ENCODE peak calls at places on chromosomes 7 and 10, in four cellular contexts. One of them, this sample, is unnamed.

GRCh38 chr7:3461923-3462322 is 160.9 kb downstream of the SDK1 start:
- DNase-seq in NCI-H1092: no peak
- DNase-seq in ACHN: no peak
- DNase-seq in right atrium auricular region: no peak
- DNase-seq in this sample: no peak

GRCh38 chr10:122689146-122689807 is 10.4 kb downstream of the C10orf120 start:
- DNase-seq in ACHN: no peak
- DNase-seq in right atrium auricular region: no peak
- DNase-seq in NCI-H1092: no peak
- DNase-seq in this sample: no peak

GRCh38 chr10:6035101-6035834 is 26.9 kb downstream of the IL2RA start:
- DNase-seq in NCI-H1092: no peak
- DNase-seq in ACHN: no peak
- DNase-seq in right atrium auricular region: no peak
- DNase-seq in this sample: no peak

GRCh38 chr10:125083576-125083920 is 76.8 kb downstream of the CTBP2 start:
- DNase-seq in ACHN: peak
- DNase-seq in NCI-H1092: no peak
- DNase-seq in right atrium auricular region: no peak
- DNase-seq in this sample: no peak

GRCh38 chr7:80902716-80903308 is 16.0 kb downstream of the SEMA3C start:
- DNase-seq in right atrium auricular region: no peak
- DNase-seq in ACHN: no peak
- DNase-seq in NCI-H1092: no peak
- DNase-seq in this sample: no peak

GRCh38 chr7:127332884-127333283 is 59.6 kb downstream of the ZNF800 start:
- DNase-seq in NCI-H1092: no peak
- DNase-seq in right atrium auricular region: no peak
- DNase-seq in ACHN: no peak
- DNase-seq in this sample: no peak

GRCh38 chr7:149621776-149622175 is 124.2 kb upstream of the ZNF746 start:
- DNase-seq in NCI-H1092: no peak
- DNase-seq in right atrium auricular region: no peak
- DNase-seq in ACHN: no peak
- DNase-seq in this sample: no peak

GRCh38 chr7:18844735-18845134 is 272.7 kb downstream of the TWIST1 start:
- DNase-seq in right atrium auricular region: no peak
- DNase-seq in ACHN: no peak
- DNase-seq in NCI-H1092: no peak
- DNase-seq in this sample: no peak

GRCh38 chr10:21732067-21732772 is 198.2 kb downstream of the MLLT10 start:
- DNase-seq in ACHN: peak
- DNase-seq in right atrium auricular region: no peak
- DNase-seq in NCI-H1092: peak
- DNase-seq in this sample: no peak

GRCh38 chr10:132971448-132972148 is 29.2 kb upstream of the CFAP46 start:
- DNase-seq in NCI-H1092: no peak
- DNase-seq in right atrium auricular region: no peak
- DNase-seq in ACHN: no peak
- DNase-seq in this sample: no peak

GRCh38 chr10:69345402-69345801 is 67.1 kb downstream of the HK1 start:
- DNase-seq in right atrium auricular region: no peak
- DNase-seq in NCI-H1092: peak
- DNase-seq in ACHN: no peak
- DNase-seq in this sample: peak

GRCh38 chr7:12436896-12437535 is 33.4 kb upstream of the VWDE start:
- DNase-seq in ACHN: peak
- DNase-seq in right atrium auricular region: no peak
- DNase-seq in NCI-H1092: peak
- DNase-seq in this sample: no peak

GRCh38 chr10:122213766-122214165 is 57.3 kb upstream of the BTBD16 start:
- DNase-seq in ACHN: no peak
- DNase-seq in NCI-H1092: no peak
- DNase-seq in right atrium auricular region: no peak
- DNase-seq in this sample: no peak

GRCh38 chr10:125066704-125067447 is 93.5 kb downstream of the CTBP2 start:
- DNase-seq in right atrium auricular region: no peak
- DNase-seq in ACHN: no peak
- DNase-seq in NCI-H1092: no peak
- DNase-seq in this sample: no peak

GRCh38 chr7:131501422-131501821 is 55.0 kb downstream of the PODXL start:
- DNase-seq in NCI-H1092: no peak
- DNase-seq in right atrium auricular region: no peak
- DNase-seq in ACHN: peak
- DNase-seq in this sample: no peak

GRCh38 chr7:128879461-128879938 is 16.8 kb downstream of the ATP6V1F start:
- DNase-seq in right atrium auricular region: no peak
- DNase-seq in ACHN: no peak
- DNase-seq in NCI-H1092: no peak
- DNase-seq in this sample: no peak

GRCh38 chr7:106770191-106770590 is 94.9 kb upstream of the PIK3CG start:
- DNase-seq in ACHN: peak
- DNase-seq in right atrium auricular region: no peak
- DNase-seq in NCI-H1092: no peak
- DNase-seq in this sample: no peak

GRCh38 chr10:102411341-102412255 is 7.0 kb downstream of the PSD start:
- DNase-seq in NCI-H1092: no peak
- DNase-seq in ACHN: no peak
- DNase-seq in right atrium auricular region: no peak
- DNase-seq in this sample: no peak

GRCh38 chr10:124921261-124921660 is 20.7 kb upstream of the ZRANB1 start:
- DNase-seq in ACHN: no peak
- DNase-seq in right atrium auricular region: no peak
- DNase-seq in NCI-H1092: no peak
- DNase-seq in this sample: no peak

GRCh38 chr10:13414855-13415254 is 66.8 kb upstream of the SEPHS1 start:
- DNase-seq in NCI-H1092: no peak
- DNase-seq in ACHN: peak
- DNase-seq in right atrium auricular region: no peak
- DNase-seq in this sample: no peak

GRCh38 chr10:113097046-113097415 is 147.0 kb downstream of the TCF7L2 start:
- DNase-seq in NCI-H1092: no peak
- DNase-seq in ACHN: no peak
- DNase-seq in right atrium auricular region: no peak
- DNase-seq in this sample: no peak

GRCh38 chr10:71099731-71100361 is 112.5 kb upstream of the UNC5B start:
- DNase-seq in right atrium auricular region: no peak
- DNase-seq in ACHN: no peak
- DNase-seq in NCI-H1092: no peak
- DNase-seq in this sample: no peak

GRCh38 chr10:112663181-112663879 is 216.3 kb downstream of the VTI1A start:
- DNase-seq in ACHN: peak
- DNase-seq in NCI-H1092: no peak
- DNase-seq in right atrium auricular region: no peak
- DNase-seq in this sample: no peak

GRCh38 chr10:35335718-35336083 is 608 bp upstream of the CCNY start:
- DNase-seq in right atrium auricular region: no peak
- DNase-seq in NCI-H1092: no peak
- DNase-seq in ACHN: peak
- DNase-seq in this sample: no peak

GRCh38 chr7:92527300-92528187 is 776 bp downstream of the PEX1 start:
- DNase-seq in ACHN: peak
- DNase-seq in right atrium auricular region: peak
- DNase-seq in NCI-H1092: peak
- DNase-seq in this sample: peak